ENCODE peak calls at places on chromosomes 4 and X, in seven cellular contexts. F is GM10248; B is progenitor cell of endocrine pancreas; I is fibroblast of mammary gland; G is fibroblast of lung; Z is CD8-positive, alpha-beta T cell; C is foreskin fibroblast. W is an unnamed sample.

GRCh38 chr4:163486321-163486720 is 8.2 kb upstream of the TMA16 start:
- DNase-seq in I (no peak), Z (no peak), F (no peak), G (no peak), C (no peak), B (no peak), W (no peak)

GRCh38 chrX:63961964-63962363 is 176.9 kb upstream of the ARHGEF9 start:
- DNase-seq in B (no peak), G (no peak), I (no peak), C (no peak), Z (no peak), F (no peak), W (no peak)

GRCh38 chrX:3639236-3639635 is 74.2 kb downstream of the PRKX start:
- DNase-seq in Z (no peak), B (no peak), F (no peak), G (no peak), C (no peak), I (no peak), W (no peak)

GRCh38 chr4:48315728-48316630 is 25.4 kb upstream of the SLAIN2 start:
- DNase-seq in Z (no peak), I (peak), B (no peak), C (peak), F (peak), G (peak), W (peak)

GRCh38 chrX:103685396-103685795 is 1.1 kb downstream of the MORF4L2 start:
- DNase-seq in G (peak), Z (peak), C (peak), F (no peak), B (no peak), I (peak), W (no peak)

GRCh38 chr4:1556541-1557220 is 127.4 kb downstream of the FAM53A start:
- DNase-seq in B (no peak), I (no peak), F (no peak), G (no peak), C (no peak), Z (no peak), W (no peak)

GRCh38 chr4:5050520-5050955 is 742 bp upstream of the STK32B start:
- DNase-seq in Z (no peak), F (peak), B (peak), C (peak), G (peak), I (peak), W (peak)

GRCh38 chrX:38837389-38837788 is 36.1 kb downstream of the MID1IP1 start:
- DNase-seq in I (no peak), C (peak), F (no peak), Z (no peak), B (no peak), G (peak), W (no peak)

GRCh38 chrX:129932792-129933321 is 26.9 kb downstream of the UTP14A start:
- DNase-seq in B (no peak), I (no peak), C (peak), G (no peak), Z (no peak), F (no peak), W (peak)

GRCh38 chrX:97529801-97530200 is 646.1 kb downstream of the RPA4 start:
- DNase-seq in B (no peak), I (peak), G (peak), F (no peak), C (no peak), Z (no peak), W (no peak)

GRCh38 chr4:186915816-186916215 is 192.2 kb upstream of the FAT1 start:
- DNase-seq in F (no peak), I (no peak), B (no peak), G (no peak), Z (no peak), C (no peak), W (no peak)

GRCh38 chr4:39450618-39451017 is 8.1 kb downstream of the RPL9 start:
- DNase-seq in B (no peak), I (no peak), F (no peak), G (no peak), C (no peak), Z (no peak), W (no peak)

GRCh38 chrX:105837227-105837626 is 14.9 kb downstream of the NRK start:
- DNase-seq in G (peak), C (peak), I (peak), B (no peak), Z (no peak), F (no peak), W (no peak)

GRCh38 chr4:304987-305680 is at the start of gene ZNF732:
- DNase-seq in Z (no peak), I (peak), G (peak), C (peak), F (no peak), B (peak), W (no peak)

GRCh38 chr4:82865592-82865991 is 25.4 kb downstream of the SEC31A start:
- DNase-seq in I (peak), F (no peak), Z (no peak), B (no peak), G (peak), C (peak), W (no peak)

GRCh38 chr4:4333265-4333706 is 43.2 kb downstream of the ZBTB49 start:
- DNase-seq in B (no peak), I (peak), C (peak), F (no peak), G (peak), Z (no peak), W (no peak)

GRCh38 chr4:38237139-38237538 is 276.9 kb downstream of the PTTG2 start:
- DNase-seq in B (no peak), G (peak), F (no peak), Z (no peak), C (peak), I (peak), W (no peak)

GRCh38 chr4:100087743-100088142 is 102.5 kb downstream of the DDIT4L start:
- DNase-seq in Z (no peak), B (no peak), F (no peak), I (peak), C (peak), G (peak), W (no peak)

GRCh38 chrX:110026099-110026844 is 23.4 kb downstream of the TMEM164 start:
- DNase-seq in C (no peak), G (no peak), Z (no peak), I (peak), B (no peak), F (no peak), W (no peak)

GRCh38 chr4:1466034-1466960 is 60.1 kb upstream of the NKX1-1 start:
- DNase-seq in C (no peak), B (no peak), G (no peak), Z (no peak), F (no peak), I (no peak), W (no peak)

GRCh38 chrX:1475881-1476280 is 23.2 kb upstream of the ASMTL start:
- DNase-seq in C (no peak), B (no peak), Z (no peak), G (no peak), F (peak), I (no peak), W (no peak)

GRCh38 chr4:182242793-182243192 is 409 bp upstream of the TENM3 start:
- DNase-seq in G (peak), B (no peak), Z (no peak), F (no peak), I (no peak), C (peak), W (no peak)

GRCh38 chrX:74234829-74235228 is 69.2 kb upstream of the ZCCHC13 start:
- DNase-seq in Z (no peak), C (no peak), F (no peak), G (no peak), B (no peak), I (no peak), W (no peak)

GRCh38 chrX:74225111-74225510 is 78.9 kb upstream of the ZCCHC13 start:
- DNase-seq in B (no peak), Z (no peak), I (no peak), C (no peak), F (no peak), G (no peak), W (no peak)

GRCh38 chrX:74231625-74232024 is 72.4 kb upstream of the ZCCHC13 start:
- DNase-seq in G (no peak), C (no peak), Z (no peak), F (no peak), I (no peak), B (no peak), W (no peak)

GRCh38 chrX:74232859-74233258 is 71.1 kb upstream of the ZCCHC13 start:
- DNase-seq in F (no peak), G (peak), Z (no peak), I (peak), B (no peak), C (peak), W (no peak)

GRCh38 chrX:74230094-74230493 is 73.9 kb upstream of the ZCCHC13 start:
- DNase-seq in Z (no peak), C (no peak), I (no peak), G (peak), F (no peak), B (no peak), W (no peak)
- TF ChIP-seq CTCF in Z (no peak), C (no peak), I (peak), G (no peak), F (no peak), B (no peak), W (no peak)

GRCh38 chr4:79584352-79584751 is 176.3 kb upstream of the GK2 start:
- DNase-seq in G (no peak), Z (no peak), I (no peak), B (no peak), C (no peak), F (no peak), W (no peak)
- TF ChIP-seq CTCF in G (no peak), Z (no peak), I (no peak), B (no peak), C (no peak), F (no peak), W (no peak)

DNA sequence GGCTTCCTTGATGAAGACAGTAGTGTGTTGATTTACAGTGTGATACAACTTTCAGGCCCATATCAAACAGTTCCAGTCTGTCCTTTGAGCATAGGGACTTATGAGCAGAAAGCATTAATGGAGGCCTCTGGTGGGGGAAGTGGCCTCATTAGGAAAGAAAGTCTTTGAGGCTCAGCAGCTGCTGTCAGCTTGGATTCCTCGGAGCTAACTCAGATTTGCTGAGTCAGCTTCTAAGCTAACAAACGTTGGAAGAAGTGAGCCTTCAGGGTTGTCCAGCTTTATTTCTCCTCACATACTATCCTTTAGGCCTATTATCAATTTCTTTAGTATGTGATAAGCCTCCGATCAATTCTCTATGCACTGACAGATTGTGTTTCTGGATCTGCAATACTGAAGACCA is 15.9 kb upstream of the SFRP2 start:
- DNase-seq in Z (no peak), F (no peak), B (no peak), G (no peak), I (peak), C (peak), W (no peak)
- TF ChIP-seq CTCF in Z (no peak), F (no peak), B (no peak), G (no peak), I (no peak), C (no peak), W (no peak)

DNA sequence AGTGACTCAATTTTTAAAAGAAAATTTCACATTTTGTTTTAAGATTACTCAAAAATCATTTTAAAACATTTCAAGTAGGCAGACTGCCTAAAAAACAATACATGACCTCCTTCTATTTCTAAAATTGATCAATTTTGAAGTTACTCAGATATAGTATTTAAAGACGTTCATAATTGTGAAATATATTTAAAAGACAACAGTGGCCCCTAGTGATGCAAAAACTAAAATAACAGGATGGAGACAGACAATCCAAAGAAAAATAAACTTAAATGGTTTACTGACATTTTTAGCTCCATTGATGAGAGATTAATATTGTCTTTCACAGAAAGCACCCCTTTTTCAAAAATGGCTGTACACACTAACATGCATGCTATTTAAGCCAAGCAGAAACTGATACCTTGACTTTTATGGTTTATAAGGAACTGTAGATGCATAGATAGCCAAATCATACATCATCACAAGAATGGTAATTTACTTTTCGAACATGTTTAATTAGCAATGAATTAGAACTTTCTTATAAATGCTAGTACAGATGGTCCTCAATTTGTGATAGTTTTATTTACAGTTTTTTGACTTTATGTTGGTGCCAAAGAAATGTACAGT is 69.8 kb upstream of the FAT4 start:
- DNase-seq in Z (no peak), I (peak), B (no peak), C (peak), F (no peak), G (peak), W (no peak)
- TF ChIP-seq CTCF in Z (no peak), I (peak), B (peak), C (peak), F (no peak), G (no peak), W (no peak)

DNA sequence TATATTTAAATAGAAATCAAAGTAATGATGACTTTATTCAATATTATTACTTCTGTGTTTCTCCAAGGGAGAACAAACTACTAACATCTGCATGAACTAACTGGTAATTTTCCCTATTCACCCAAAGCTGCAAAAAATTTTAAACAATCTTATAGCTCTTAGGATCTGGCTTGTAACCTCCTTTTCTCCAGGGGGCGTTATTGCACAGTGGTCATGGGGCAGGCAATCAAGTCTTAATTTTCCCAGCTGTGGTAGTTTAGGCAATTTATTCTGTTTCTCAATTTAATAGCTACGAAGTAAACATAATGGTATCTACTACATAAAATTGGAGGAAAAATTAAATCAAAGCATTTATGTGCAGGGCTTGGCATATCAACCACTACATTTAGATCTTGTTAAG is 137.5 kb upstream of the GUCY1A1 start:
- DNase-seq in I (peak), Z (no peak), B (no peak), C (peak), F (peak), G (peak), W (peak)
- TF ChIP-seq CTCF in I (peak), Z (no peak), B (peak), C (peak), F (peak), G (no peak), W (no peak)

GRCh38 chrX:19214248-19214787 is 92.0 kb upstream of the ADGRG2 start:
- DNase-seq in Z (no peak), C (no peak), F (no peak), G (no peak), B (no peak), I (no peak), W (no peak)
- TF ChIP-seq CTCF in Z (no peak), C (no peak), F (no peak), G (no peak), B (no peak), I (no peak), W (no peak)

DNA sequence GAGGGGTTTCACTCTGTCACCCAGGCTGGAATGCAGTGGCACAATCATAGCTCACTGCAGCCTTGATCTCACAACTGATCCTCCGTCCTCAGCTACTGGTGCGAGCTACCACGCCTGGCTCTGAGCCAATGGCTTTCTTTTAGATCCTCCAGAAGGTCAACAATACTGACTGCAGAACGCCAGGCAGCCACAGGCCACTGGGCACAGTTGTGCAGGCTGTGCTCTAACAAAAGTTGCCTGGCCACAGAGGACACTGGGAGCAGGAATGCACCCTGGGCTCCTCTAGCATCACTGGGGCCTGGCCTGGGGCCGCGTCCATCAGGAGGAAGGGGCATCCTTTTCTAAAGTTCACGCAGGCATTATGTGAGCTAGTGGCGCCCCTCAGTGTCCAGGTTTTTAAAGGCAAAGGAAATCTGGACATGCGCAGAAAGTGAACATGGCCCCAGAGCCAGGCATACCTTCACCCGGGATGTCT is 14.9 kb upstream of the PORCN start:
- DNase-seq in C (peak), I (peak), B (no peak), G (peak), Z (no peak), F (no peak), W (no peak)
- TF ChIP-seq CTCF in C (no peak), I (peak), B (peak), G (peak), Z (no peak), F (peak), W (no peak)

GRCh38 chr4:21507439-21507838 is 441.1 kb downstream of the KCNIP4 start:
- DNase-seq in G (peak), I (peak), C (peak), B (no peak), Z (no peak), F (no peak), W (no peak)
- TF ChIP-seq CTCF in G (no peak), I (peak), C (peak), B (peak), Z (no peak), F (no peak), W (peak)

GRCh38 chrX:132651411-132652086 is 162.7 kb upstream of the MBNL3 start:
- DNase-seq in I (peak), C (peak), G (peak), Z (no peak), B (no peak), F (no peak), W (no peak)
- TF ChIP-seq CTCF in I (peak), C (no peak), G (no peak), Z (no peak), B (peak), F (no peak), W (no peak)

GRCh38 chr4:53656421-53656981 is 65.2 kb upstream of the LNX1 start:
- DNase-seq in C (peak), Z (no peak), G (peak), B (no peak), I (peak), F (no peak), W (no peak)
- TF ChIP-seq CTCF in C (peak), Z (no peak), G (peak), B (peak), I (peak), F (no peak), W (no peak)

W was measured in GM13976.